ENCODE peak calls at places on chromosomes 4 and X, in eight cellular contexts. I is astrocyte, Q is neural progenitor cell, U is tibial nerve, S is psoas muscle, X is fibroblast of lung, B is AG09309, L is HepG2. N is an unnamed sample.

GRCh38 chr4:119211856-119212250 is 660 bp upstream of the USP53 start:
- DNase-seq in S (no peak), X (no peak), I (no peak), Q (no peak), L (peak), B (no peak), U (no peak), N (no peak)

GRCh38 chr4:121252224-121252806 is 88.2 kb upstream of the TNIP3 start:
- DNase-seq in L (peak), I (peak), X (peak), Q (peak), B (peak), U (peak), S (peak), N (no peak)

GRCh38 chr4:97432551-97432950 is 710.7 kb downstream of the STPG2 start:
- DNase-seq in Q (no peak), B (no peak), S (no peak), U (no peak), L (no peak), X (no peak), I (no peak), N (no peak)

GRCh38 chr4:175947117-175947722 is 118.4 kb upstream of the WDR17 start:
- DNase-seq in Q (peak), B (peak), I (no peak), S (no peak), L (peak), X (peak), U (no peak), N (peak)

GRCh38 chr4:108116423-108117168 is 52.1 kb downstream of the LEF1 start:
- DNase-seq in X (no peak), S (no peak), B (no peak), Q (no peak), U (no peak), L (no peak), I (no peak), N (no peak)

GRCh38 chrX:68139791-68140190 is 293.5 kb downstream of the OPHN1 start:
- DNase-seq in L (no peak), U (no peak), X (no peak), B (no peak), S (no peak), I (no peak), Q (no peak), N (no peak)

GRCh38 chr4:148786699-148787098 is 344.5 kb upstream of the NR3C2 start:
- DNase-seq in U (no peak), B (no peak), Q (no peak), L (no peak), I (no peak), X (no peak), S (no peak), N (no peak)

GRCh38 chrX:68936608-68937007 is 107.8 kb downstream of the EFNB1 start:
- DNase-seq in U (no peak), I (peak), S (no peak), B (peak), Q (no peak), X (peak), L (no peak), N (peak)

GRCh38 chrX:11589573-11590110 is 76.1 kb downstream of the ARHGAP6 start:
- DNase-seq in X (peak), S (no peak), I (no peak), U (no peak), B (no peak), L (no peak), Q (no peak), N (no peak)

GRCh38 chr4:82948647-82949204 is 48.2 kb downstream of the THAP9 start:
- DNase-seq in X (peak), B (no peak), Q (no peak), S (no peak), I (peak), U (no peak), L (no peak), N (no peak)

DNA sequence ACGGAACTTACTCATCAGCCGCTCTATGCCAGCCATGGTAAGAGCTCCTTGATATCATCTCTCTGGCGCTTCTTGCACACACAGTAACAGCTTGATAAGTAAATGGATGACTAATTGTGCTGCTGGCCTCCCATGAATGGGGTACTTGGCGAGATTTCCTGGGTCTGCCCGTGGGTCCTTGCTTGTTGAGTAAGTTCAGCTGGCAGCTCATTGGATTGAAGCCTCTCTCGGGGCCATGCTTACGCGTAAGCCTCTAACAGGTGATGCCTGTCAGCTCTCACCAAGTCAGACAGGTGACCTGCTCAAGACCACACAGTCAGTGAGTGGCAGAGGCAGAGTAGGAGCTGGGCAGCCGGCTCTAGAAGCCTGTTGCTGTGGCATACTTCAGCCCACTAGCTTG is 7.7 kb downstream of the NSG1 start:
- DNase-seq in B (no peak), Q (no peak), L (no peak), U (no peak), X (peak), I (peak), S (no peak), N (no peak)
- TF ChIP-seq CTCF in B (no peak), Q (no peak), L (no peak), U (no peak), X (no peak), I (no peak), S (no peak), N (no peak)

DNA sequence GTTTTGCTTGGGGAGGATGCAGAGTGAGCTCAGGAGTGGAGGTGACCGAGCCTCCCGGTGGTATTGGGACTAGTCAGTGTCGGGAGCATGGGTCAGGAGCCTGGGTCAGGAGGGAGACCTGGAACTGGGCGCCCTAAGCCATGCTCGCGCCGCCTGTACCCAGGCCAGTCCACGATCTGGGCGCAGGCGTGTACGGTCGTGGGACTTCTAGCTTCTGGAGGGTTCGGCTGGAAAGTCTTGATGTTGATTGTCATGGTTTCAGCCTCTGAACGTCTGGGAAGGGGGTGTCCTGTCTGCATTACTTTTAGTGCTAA is 244 bp downstream of the EIF2S3 start:
- DNase-seq in Q (no peak), U (no peak), X (peak), B (no peak), S (no peak), I (no peak), L (no peak), N (no peak)
- H3K4me3 ChIP-seq in Q (no peak), U (no peak), X (no peak), B (peak), S (no peak), I (no peak), L (no peak), N (no peak)

GRCh38 chrX:139832728-139833309 is 100.0 kb downstream of the ATP11C start:
- DNase-seq in S (no peak), B (no peak), U (no peak), X (no peak), Q (no peak), I (no peak), L (no peak), N (no peak)

GRCh38 chrX:139828830-139829229 is 104.0 kb downstream of the ATP11C start:
- DNase-seq in Q (no peak), X (no peak), B (no peak), U (no peak), L (no peak), I (no peak), S (no peak), N (no peak)

GRCh38 chrX:139831017-139831416 is 101.8 kb downstream of the ATP11C start:
- DNase-seq in L (no peak), U (no peak), Q (no peak), I (no peak), B (no peak), S (no peak), X (no peak), N (no peak)

GRCh38 chrX:139834879-139835278 is 98.0 kb downstream of the ATP11C start:
- DNase-seq in I (no peak), B (no peak), U (no peak), S (no peak), X (no peak), L (no peak), Q (no peak), N (no peak)

DNA sequence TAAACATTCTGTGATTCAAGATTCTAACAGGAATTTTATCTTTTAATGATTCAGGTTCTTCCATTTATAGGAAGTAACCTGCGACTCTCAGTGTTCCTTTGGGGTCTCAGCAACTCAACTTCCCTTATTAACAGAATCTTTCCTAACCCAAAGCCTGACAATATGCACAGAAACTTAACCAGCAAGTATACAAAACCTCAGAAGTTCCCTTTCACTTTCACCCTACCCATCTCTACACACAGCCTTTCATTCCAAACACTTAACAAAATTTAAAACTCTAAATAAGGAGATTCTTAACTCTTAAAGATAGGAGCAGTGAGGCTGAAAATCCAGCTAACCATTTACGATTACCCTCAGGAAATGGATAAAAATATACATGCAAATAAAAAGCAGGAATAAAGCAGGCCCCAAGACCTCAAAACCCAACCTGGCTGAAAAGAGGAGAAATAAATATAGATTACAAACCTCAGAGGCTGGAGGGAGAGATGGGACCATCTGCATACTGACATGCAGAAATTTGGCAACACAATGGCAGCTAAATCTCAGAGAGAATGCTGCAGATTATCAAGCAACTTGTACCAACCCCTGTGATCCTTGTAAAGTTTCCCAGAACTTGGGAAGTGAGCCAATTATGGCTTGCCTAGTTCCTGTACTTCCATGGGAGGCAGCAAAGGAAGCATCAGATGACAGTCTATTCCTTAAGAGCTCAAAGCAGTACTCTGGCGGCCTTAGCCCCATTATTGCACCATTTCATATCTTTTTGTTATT is 101.0 kb downstream of the ATP11C start:
- DNase-seq in S (no peak), Q (peak), B (no peak), I (peak), X (peak), L (no peak), U (no peak), N (no peak)
- TF ChIP-seq CTCF in S (no peak), Q (no peak), B (no peak), I (no peak), X (no peak), L (no peak), U (no peak), N (no peak)

GRCh38 chr4:4666187-4666586 is 124.3 kb upstream of the STX18 start:
- DNase-seq in S (no peak), L (no peak), I (no peak), U (no peak), B (no peak), Q (no peak), X (no peak), N (no peak)
- H3K4me3 ChIP-seq in S (no peak), L (no peak), I (no peak), U (no peak), B (no peak), Q (no peak), X (no peak), N (no peak)

GRCh38 chr4:157050561-157050960 is 25.4 kb upstream of the GLRB start:
- DNase-seq in L (no peak), U (no peak), I (no peak), X (no peak), Q (no peak), B (no peak), S (no peak), N (no peak)

GRCh38 chr4:157048248-157048647 is 27.7 kb upstream of the GLRB start:
- DNase-seq in B (peak), S (peak), U (peak), I (peak), Q (no peak), L (no peak), X (peak), N (peak)

GRCh38 chr4:157043131-157043530 is 32.8 kb upstream of the GLRB start:
- DNase-seq in S (no peak), U (no peak), Q (peak), I (peak), B (no peak), X (peak), L (peak), N (no peak)

GRCh38 chr4:157040380-157040779 is 35.6 kb upstream of the GLRB start:
- DNase-seq in B (no peak), X (no peak), I (no peak), Q (no peak), S (no peak), L (no peak), U (no peak), N (no peak)

GRCh38 chr4:157045507-157046127 is 30.3 kb upstream of the GLRB start:
- DNase-seq in X (peak), S (no peak), Q (peak), B (peak), L (peak), U (no peak), I (peak), N (peak)
- TF ChIP-seq CTCF in X (peak), S (peak), Q (peak), B (peak), L (peak), U (peak), I (peak), N (peak)

GRCh38 chrX:49673394-49673793 is 22.4 kb downstream of the PAGE1 start:
- DNase-seq in X (no peak), U (no peak), I (no peak), Q (no peak), B (no peak), L (no peak), S (no peak), N (no peak)

GRCh38 chrX:49675075-49675719 is 20.6 kb downstream of the PAGE1 start:
- DNase-seq in Q (no peak), I (no peak), X (no peak), U (no peak), S (no peak), B (no peak), L (no peak), N (no peak)
- H3K4me3 ChIP-seq in Q (no peak), I (no peak), X (no peak), U (no peak), S (no peak), B (no peak), L (no peak), N (no peak)

GRCh38 chr4:6468376-6468775 is 4.0 kb downstream of the PPP2R2C start:
- DNase-seq in Q (no peak), X (no peak), L (no peak), S (no peak), I (no peak), U (no peak), B (no peak), N (no peak)
- TF ChIP-seq CTCF in Q (no peak), X (no peak), L (no peak), S (no peak), I (no peak), U (no peak), B (no peak), N (no peak)

GRCh38 chrX:9688833-9689232 is 76.8 kb downstream of the GPR143 start:
- DNase-seq in I (no peak), X (no peak), B (no peak), Q (no peak), U (no peak), L (no peak), S (no peak), N (no peak)
- H3K4me3 ChIP-seq in I (no peak), X (no peak), B (no peak), Q (no peak), U (no peak), L (no peak), S (no peak), N (no peak)

N was measured in AG04449.